ENCODE peak calls at places on chromosomes 2 and 18, in nine cellular contexts. One of them, this sample, is unnamed.

GRCh38 chr2:239204143-239204875 is 196.5 kb downstream of the HDAC4 start:
- DNase-seq in fibroblast of lung: no peak
- DNase-seq in mesendoderm: no peak
- DNase-seq in IMR-90: no peak
- DNase-seq in aorta: no peak
- DNase-seq in heart right ventricle: no peak
- DNase-seq in hepatocyte: no peak
- DNase-seq in colonic mucosa: no peak
- DNase-seq in fibroblast of mammary gland: no peak
- DNase-seq in this sample: no peak

GRCh38 chr2:109351164-109351756 is 222.3 kb downstream of the SH3RF3 start:
- DNase-seq in fibroblast of lung: peak
- DNase-seq in mesendoderm: no peak
- DNase-seq in IMR-90: peak
- DNase-seq in aorta: peak
- DNase-seq in heart right ventricle: peak
- DNase-seq in hepatocyte: no peak
- DNase-seq in colonic mucosa: no peak
- DNase-seq in fibroblast of mammary gland: peak
- DNase-seq in this sample: peak

GRCh38 chr2:38277245-38278119 is 99.6 kb downstream of the ATL2 start:
- DNase-seq in fibroblast of lung: no peak
- DNase-seq in mesendoderm: peak
- DNase-seq in IMR-90: peak
- DNase-seq in aorta: no peak
- DNase-seq in heart right ventricle: no peak
- DNase-seq in hepatocyte: peak
- DNase-seq in colonic mucosa: no peak
- DNase-seq in fibroblast of mammary gland: no peak
- DNase-seq in this sample: peak

GRCh38 chr2:228613133-228613532 is 431.6 kb upstream of the SPHKAP start:
- DNase-seq in fibroblast of lung: peak
- DNase-seq in mesendoderm: no peak
- DNase-seq in IMR-90: peak
- DNase-seq in aorta: no peak
- DNase-seq in heart right ventricle: no peak
- DNase-seq in hepatocyte: peak
- DNase-seq in colonic mucosa: no peak
- DNase-seq in fibroblast of mammary gland: peak
- DNase-seq in this sample: peak

GRCh38 chr2:133867131-133867530 is 298.9 kb upstream of the NCKAP5 start:
- DNase-seq in fibroblast of lung: no peak
- DNase-seq in mesendoderm: no peak
- DNase-seq in IMR-90: peak
- DNase-seq in aorta: no peak
- DNase-seq in heart right ventricle: no peak
- DNase-seq in hepatocyte: no peak
- DNase-seq in colonic mucosa: no peak
- DNase-seq in fibroblast of mammary gland: no peak
- DNase-seq in this sample: no peak

GRCh38 chr2:45964226-45964841 is 312.9 kb downstream of the PRKCE start:
- DNase-seq in fibroblast of lung: peak
- DNase-seq in mesendoderm: no peak
- DNase-seq in IMR-90: peak
- DNase-seq in aorta: peak
- DNase-seq in heart right ventricle: peak
- DNase-seq in hepatocyte: peak
- DNase-seq in colonic mucosa: peak
- DNase-seq in fibroblast of mammary gland: peak
- DNase-seq in this sample: peak

GRCh38 chr2:45643543-45644542 is 7.6 kb upstream of the PRKCE start:
- DNase-seq in fibroblast of lung: peak
- DNase-seq in mesendoderm: peak
- DNase-seq in IMR-90: peak
- DNase-seq in aorta: peak
- DNase-seq in heart right ventricle: peak
- DNase-seq in hepatocyte: peak
- DNase-seq in colonic mucosa: peak
- DNase-seq in fibroblast of mammary gland: peak
- DNase-seq in this sample: no peak

GRCh38 chr2:168639024-168639423 is 163.4 kb upstream of the NOSTRIN start:
- DNase-seq in fibroblast of lung: peak
- DNase-seq in mesendoderm: no peak
- DNase-seq in IMR-90: no peak
- DNase-seq in aorta: no peak
- DNase-seq in heart right ventricle: no peak
- DNase-seq in hepatocyte: peak
- DNase-seq in colonic mucosa: no peak
- DNase-seq in fibroblast of mammary gland: no peak
- DNase-seq in this sample: no peak

GRCh38 chr2:88885679-88886402 is 194.4 kb downstream of the RPIA start:
- DNase-seq in fibroblast of lung: no peak
- DNase-seq in mesendoderm: no peak
- DNase-seq in IMR-90: no peak
- DNase-seq in aorta: no peak
- DNase-seq in heart right ventricle: no peak
- DNase-seq in hepatocyte: no peak
- DNase-seq in colonic mucosa: no peak
- DNase-seq in fibroblast of mammary gland: no peak
- DNase-seq in this sample: no peak

GRCh38 chr2:43305006-43305405 is 78.6 kb upstream of the ZFP36L2 start:
- DNase-seq in fibroblast of lung: peak
- DNase-seq in mesendoderm: peak
- DNase-seq in IMR-90: peak
- DNase-seq in aorta: no peak
- DNase-seq in heart right ventricle: peak
- DNase-seq in hepatocyte: peak
- DNase-seq in colonic mucosa: no peak
- DNase-seq in fibroblast of mammary gland: peak
- DNase-seq in this sample: no peak

GRCh38 chr2:39875182-39875913 is 96.3 kb upstream of the THUMPD2 start:
- DNase-seq in fibroblast of lung: peak
- DNase-seq in mesendoderm: no peak
- DNase-seq in IMR-90: peak
- DNase-seq in aorta: peak
- DNase-seq in heart right ventricle: peak
- DNase-seq in hepatocyte: peak
- DNase-seq in colonic mucosa: peak
- DNase-seq in fibroblast of mammary gland: peak
- DNase-seq in this sample: no peak

GRCh38 chr2:204634564-204634963 is 89.3 kb downstream of the PARD3B start:
- DNase-seq in fibroblast of lung: no peak
- DNase-seq in mesendoderm: no peak
- DNase-seq in IMR-90: no peak
- DNase-seq in aorta: no peak
- DNase-seq in heart right ventricle: no peak
- DNase-seq in hepatocyte: no peak
- DNase-seq in colonic mucosa: no peak
- DNase-seq in fibroblast of mammary gland: no peak
- DNase-seq in this sample: no peak

DNA sequence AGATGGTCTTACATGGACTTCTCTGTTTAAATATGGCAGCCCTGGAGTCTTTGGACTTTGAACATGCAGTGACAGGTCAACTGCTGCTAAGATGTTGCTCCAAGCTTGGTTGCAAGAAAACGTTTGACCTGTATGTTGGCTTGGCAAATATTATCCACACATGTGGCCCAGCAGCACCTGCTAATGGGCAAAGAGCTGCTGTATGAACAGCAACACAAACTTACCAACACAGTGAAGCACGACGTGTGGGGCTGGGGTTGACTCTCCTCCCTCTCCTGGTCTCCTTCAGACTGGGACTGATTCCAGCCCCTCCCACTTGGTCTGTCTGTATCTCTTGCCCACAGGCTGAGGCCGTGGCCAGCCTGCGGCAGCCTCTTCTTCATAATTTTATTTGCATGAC is 3.8 kb downstream of the KCNE4 start:
- DNase-seq in fibroblast of lung: no peak
- DNase-seq in mesendoderm: no peak
- DNase-seq in IMR-90: no peak
- DNase-seq in aorta: peak
- DNase-seq in heart right ventricle: peak
- DNase-seq in hepatocyte: peak
- DNase-seq in colonic mucosa: no peak
- DNase-seq in fibroblast of mammary gland: peak
- DNase-seq in this sample: no peak
- H3K4me3 ChIP-seq in fibroblast of lung: peak
- H3K4me3 ChIP-seq in mesendoderm: no peak
- H3K4me3 ChIP-seq in IMR-90: no peak
- H3K4me3 ChIP-seq in aorta: no peak
- H3K4me3 ChIP-seq in heart right ventricle: no peak
- H3K4me3 ChIP-seq in hepatocyte: no peak
- H3K4me3 ChIP-seq in colonic mucosa: no peak
- H3K4me3 ChIP-seq in fibroblast of mammary gland: no peak
- H3K4me3 ChIP-seq in this sample: no peak

GRCh38 chr2:160367887-160368286 is 125.7 kb downstream of the RBMS1 start:
- DNase-seq in fibroblast of lung: peak
- DNase-seq in mesendoderm: no peak
- DNase-seq in IMR-90: peak
- DNase-seq in aorta: no peak
- DNase-seq in heart right ventricle: no peak
- DNase-seq in hepatocyte: peak
- DNase-seq in colonic mucosa: no peak
- DNase-seq in fibroblast of mammary gland: peak
- DNase-seq in this sample: peak
- H3K4me3 ChIP-seq in fibroblast of lung: no peak
- H3K4me3 ChIP-seq in mesendoderm: no peak
- H3K4me3 ChIP-seq in IMR-90: no peak
- H3K4me3 ChIP-seq in aorta: no peak
- H3K4me3 ChIP-seq in heart right ventricle: no peak
- H3K4me3 ChIP-seq in hepatocyte: no peak
- H3K4me3 ChIP-seq in colonic mucosa: no peak
- H3K4me3 ChIP-seq in fibroblast of mammary gland: no peak
- H3K4me3 ChIP-seq in this sample: no peak

GRCh38 chr18:52700116-52700515 is 360.1 kb downstream of the DCC start:
- DNase-seq in fibroblast of lung: no peak
- DNase-seq in mesendoderm: no peak
- DNase-seq in IMR-90: no peak
- DNase-seq in aorta: no peak
- DNase-seq in heart right ventricle: no peak
- DNase-seq in hepatocyte: no peak
- DNase-seq in colonic mucosa: no peak
- DNase-seq in fibroblast of mammary gland: no peak
- DNase-seq in this sample: no peak
- H3K4me3 ChIP-seq in fibroblast of lung: no peak
- H3K4me3 ChIP-seq in mesendoderm: no peak
- H3K4me3 ChIP-seq in IMR-90: no peak
- H3K4me3 ChIP-seq in aorta: no peak
- H3K4me3 ChIP-seq in heart right ventricle: no peak
- H3K4me3 ChIP-seq in hepatocyte: no peak
- H3K4me3 ChIP-seq in colonic mucosa: no peak
- H3K4me3 ChIP-seq in fibroblast of mammary gland: no peak
- H3K4me3 ChIP-seq in this sample: no peak

GRCh38 chr18:7370375-7370774 is 139.5 kb downstream of the LRRC30 start:
- DNase-seq in fibroblast of lung: no peak
- DNase-seq in mesendoderm: no peak
- DNase-seq in IMR-90: no peak
- DNase-seq in aorta: no peak
- DNase-seq in heart right ventricle: peak
- DNase-seq in hepatocyte: peak
- DNase-seq in colonic mucosa: no peak
- DNase-seq in fibroblast of mammary gland: no peak
- DNase-seq in this sample: no peak
- H3K4me3 ChIP-seq in fibroblast of lung: no peak
- H3K4me3 ChIP-seq in mesendoderm: no peak
- H3K4me3 ChIP-seq in IMR-90: no peak
- H3K4me3 ChIP-seq in aorta: no peak
- H3K4me3 ChIP-seq in heart right ventricle: no peak
- H3K4me3 ChIP-seq in hepatocyte: no peak
- H3K4me3 ChIP-seq in colonic mucosa: no peak
- H3K4me3 ChIP-seq in fibroblast of mammary gland: no peak
- H3K4me3 ChIP-seq in this sample: no peak

This sample was measured in kidney epithelial cell.